ENCODE peak calls at places on chromosomes 7 and 10, in four cellular contexts. D is germinal center; K is activated CD4-positive, alpha-beta T cell treated with anti-CD3 and anti-CD28 coated beads, Interleukin-2, amount 50 U/mL, for 48 hours; W is stomach. C is an unnamed sample.

GRCh38 chr7:71198887-71199286 is 66.9 kb downstream of the GALNT17 start:
- DNase-seq in K (no peak), W (no peak), D (no peak), C (no peak)

GRCh38 chr10:53331460-53331859 is 558.9 kb upstream of the MBL2 start:
- DNase-seq in W (no peak), D (no peak), K (no peak), C (no peak)

GRCh38 chr10:21904930-21905329 is 98.6 kb downstream of the DNAJC1 start:
- DNase-seq in D (no peak), W (no peak), K (no peak), C (no peak)

GRCh38 chr10:29096303-29096824 is 192.5 kb upstream of the LYZL1 start:
- DNase-seq in W (no peak), D (no peak), K (no peak), C (no peak)

GRCh38 chr7:135253851-135254815 is 20.5 kb downstream of the STRA8 start:
- DNase-seq in W (peak; percentile 43), K (no peak), D (no peak), C (peak; percentile 88)

GRCh38 chr7:150425670-150426069 is 24.8 kb upstream of the GIMAP8 start:
- DNase-seq in W (no peak), K (no peak), D (no peak), C (no peak)

GRCh38 chr10:114723361-114723760 is 65.3 kb upstream of the ABLIM1 start:
- DNase-seq in W (no peak), K (no peak), D (no peak), C (no peak)

GRCh38 chr10:3755440-3756359 is 29.3 kb downstream of the KLF6 start:
- DNase-seq in K (no peak), D (no peak), W (no peak), C (peak; percentile 40)

GRCh38 chr10:118584181-118584954 is 11.1 kb downstream of the PRLHR start:
- DNase-seq in W (no peak), D (no peak), K (no peak), C (peak; percentile 72)

GRCh38 chr7:91242097-91242846 is 22.0 kb upstream of the FZD1 start:
- DNase-seq in W (no peak), D (no peak), K (no peak), C (peak; percentile 58)

GRCh38 chr7:111835066-111835465 is 272.8 kb upstream of the IMMP2L start:
- DNase-seq in K (no peak), D (no peak), W (no peak), C (peak; percentile 69)

GRCh38 chr7:152902870-152903860 is 143.6 kb downstream of the ACTR3B start:
- DNase-seq in D (no peak), W (no peak), K (no peak), C (no peak)

GRCh38 chr10:132152896-132153580 is 33.7 kb upstream of the DPYSL4 start:
- DNase-seq in K (no peak), D (no peak), W (no peak), C (no peak)

GRCh38 chr10:986881-987634 is 1.2 kb upstream of the GTPBP4 start:
- DNase-seq in D (no peak), K (no peak), W (no peak), C (peak; percentile 73)

GRCh38 chr7:140889150-140889549 is 35.6 kb downstream of the BRAF start:
- DNase-seq in W (no peak), D (no peak), K (no peak), C (no peak)

GRCh38 chr10:132443605-132443997 is 46.6 kb downstream of the PWWP2B start:
- DNase-seq in K (peak; percentile 70), W (no peak), D (peak; percentile 47), C (peak; percentile 85)

GRCh38 chr7:104482362-104483042 is 154.1 kb downstream of the LHFPL3 start:
- DNase-seq in W (no peak), D (no peak), K (no peak), C (no peak)

GRCh38 chr7:133052826-133053225 is 29.1 kb downstream of the CHCHD3 start:
- DNase-seq in D (no peak), K (no peak), W (no peak), C (no peak)

GRCh38 chr7:143345428-143345900 is 17.0 kb downstream of the FAM131B start:
- DNase-seq in K (peak; percentile 69), W (peak; percentile 68), D (peak; percentile 67), C (peak; percentile 61)

GRCh38 chr7:117279931-117280525 is 42.8 kb downstream of the WNT2 start:
- DNase-seq in K (no peak), W (no peak), D (no peak), C (no peak)

GRCh38 chr7:26399309-26399610 is 107.6 kb downstream of the SNX10 start:
- DNase-seq in W (peak; percentile 28), D (no peak), K (no peak), C (peak; percentile 55)

GRCh38 chr10:124166431-124167125 is 73.2 kb upstream of the CHST15 start:
- DNase-seq in K (no peak), W (no peak), D (no peak), C (no peak)

GRCh38 chr10:77328272-77328816 is 309.3 kb downstream of the KCNMA1 start:
- DNase-seq in K (peak; percentile 13), W (peak; percentile 28), D (no peak), C (peak; percentile 37)

GRCh38 chr10:47079177-47079580 is 168.0 kb downstream of the PTPN20 start:
- DNase-seq in K (no peak), W (no peak), D (no peak), C (no peak)

GRCh38 chr7:7962851-7963250 is 5.7 kb upstream of the GLCCI1 start:
- DNase-seq in D (no peak), K (no peak), W (no peak), C (peak; percentile 65)

GRCh38 chr10:70849582-70850016 is 33.9 kb downstream of the SGPL1 start:
- DNase-seq in W (no peak), K (no peak), D (no peak), C (peak; percentile 33)

GRCh38 chr10:21413268-21413667 is 112.2 kb downstream of the SKIDA1 start:
- DNase-seq in K (no peak), W (no peak), D (no peak), C (no peak)

GRCh38 chr10:96584474-96584873 is 2.3 kb downstream of the TM9SF3 start:
- DNase-seq in D (no peak), K (no peak), W (no peak), C (no peak)

GRCh38 chr7:1257863-1258262 is 25.2 kb downstream of the UNCX start:
- DNase-seq in D (no peak), K (no peak), W (no peak), C (no peak)